ENCODE peak calls at places on chromosomes 6 and 20, in eight cellular contexts. One of them, this sample, is unnamed.
A peak's percentile ranks its signal among the peaks of the same experiment; 100 is the strongest.

GRCh38 chr6:3913077-3913957 is 64.1 kb downstream of the FAM50B start:
- DNase-seq in H1: no peak
- DNase-seq in right lobe of liver: no peak
- DNase-seq in uterus: peak; percentile 92
- DNase-seq in adrenal gland: peak; percentile 44
- DNase-seq in Peyer's patch: no peak
- DNase-seq in A549: peak; percentile 92
- DNase-seq in stomach: peak; percentile 77
- DNase-seq in this sample: peak; percentile 47

GRCh38 chr20:5504061-5504739 is 187.4 kb upstream of the PROKR2 start:
- DNase-seq in H1: no peak
- DNase-seq in right lobe of liver: no peak
- DNase-seq in uterus: peak; percentile 22
- DNase-seq in adrenal gland: peak; percentile 67
- DNase-seq in Peyer's patch: no peak
- DNase-seq in A549: no peak
- DNase-seq in stomach: no peak
- DNase-seq in this sample: peak; percentile 77

GRCh38 chr6:52994031-52994788 is 874 bp downstream of the GSTA4 start:
- DNase-seq in H1: no peak
- DNase-seq in right lobe of liver: no peak
- DNase-seq in uterus: peak; percentile 35
- DNase-seq in adrenal gland: peak; percentile 46
- DNase-seq in Peyer's patch: no peak
- DNase-seq in A549: peak; percentile 7
- DNase-seq in stomach: no peak
- DNase-seq in this sample: peak; percentile 57

GRCh38 chr20:41369673-41370072 is 3.1 kb upstream of the EMILIN3 start:
- DNase-seq in H1: no peak
- DNase-seq in right lobe of liver: no peak
- DNase-seq in uterus: no peak
- DNase-seq in adrenal gland: no peak
- DNase-seq in Peyer's patch: no peak
- DNase-seq in A549: no peak
- DNase-seq in stomach: no peak
- DNase-seq in this sample: no peak

GRCh38 chr6:107819976-107820551 is 4.0 kb downstream of the SCML4 start:
- DNase-seq in H1: no peak
- DNase-seq in right lobe of liver: no peak
- DNase-seq in uterus: no peak
- DNase-seq in adrenal gland: no peak
- DNase-seq in Peyer's patch: peak; percentile 41
- DNase-seq in A549: no peak
- DNase-seq in stomach: no peak
- DNase-seq in this sample: no peak

GRCh38 chr6:3259491-3259958 is 778 bp downstream of the PSMG4 start:
- DNase-seq in H1: no peak
- DNase-seq in right lobe of liver: peak; percentile 72
- DNase-seq in uterus: no peak
- DNase-seq in adrenal gland: peak; percentile 64
- DNase-seq in Peyer's patch: no peak
- DNase-seq in A549: peak; percentile 40
- DNase-seq in stomach: peak; percentile 54
- DNase-seq in this sample: peak; percentile 57

GRCh38 chr6:157013649-157014365 is 236.6 kb downstream of the ARID1B start:
- DNase-seq in H1: no peak
- DNase-seq in right lobe of liver: no peak
- DNase-seq in uterus: no peak
- DNase-seq in adrenal gland: no peak
- DNase-seq in Peyer's patch: no peak
- DNase-seq in A549: no peak
- DNase-seq in stomach: no peak
- DNase-seq in this sample: no peak

GRCh38 chr20:35106827-35107380 is 14.3 kb upstream of the TRPC4AP start:
- DNase-seq in H1: no peak
- DNase-seq in right lobe of liver: no peak
- DNase-seq in uterus: no peak
- DNase-seq in adrenal gland: no peak
- DNase-seq in Peyer's patch: no peak
- DNase-seq in A549: no peak
- DNase-seq in stomach: no peak
- DNase-seq in this sample: no peak

GRCh38 chr6:137157601-137158000 is 15.8 kb downstream of the IL22RA2 start:
- DNase-seq in H1: no peak
- DNase-seq in right lobe of liver: no peak
- DNase-seq in uterus: no peak
- DNase-seq in adrenal gland: no peak
- DNase-seq in Peyer's patch: no peak
- DNase-seq in A549: no peak
- DNase-seq in stomach: no peak
- DNase-seq in this sample: no peak

GRCh38 chr20:12956303-12956702 is 52.5 kb upstream of the SPTLC3 start:
- DNase-seq in H1: no peak
- DNase-seq in right lobe of liver: no peak
- DNase-seq in uterus: no peak
- DNase-seq in adrenal gland: no peak
- DNase-seq in Peyer's patch: no peak
- DNase-seq in A549: no peak
- DNase-seq in stomach: no peak
- DNase-seq in this sample: no peak

GRCh38 chr6:20892365-20892764 is 358.1 kb downstream of the CDKAL1 start:
- DNase-seq in H1: no peak
- DNase-seq in right lobe of liver: no peak
- DNase-seq in uterus: no peak
- DNase-seq in adrenal gland: no peak
- DNase-seq in Peyer's patch: no peak
- DNase-seq in A549: no peak
- DNase-seq in stomach: no peak
- DNase-seq in this sample: no peak

GRCh38 chr20:45621593-45621992 is 7.9 kb upstream of the WFDC10A start:
- DNase-seq in H1: no peak
- DNase-seq in right lobe of liver: no peak
- DNase-seq in uterus: no peak
- DNase-seq in adrenal gland: no peak
- DNase-seq in Peyer's patch: no peak
- DNase-seq in A549: no peak
- DNase-seq in stomach: no peak
- DNase-seq in this sample: no peak

GRCh38 chr20:45419188-45420091 is 3.5 kb downstream of the PIGT start:
- DNase-seq in H1: no peak
- DNase-seq in right lobe of liver: no peak
- DNase-seq in uterus: peak; percentile 76
- DNase-seq in adrenal gland: peak; percentile 85
- DNase-seq in Peyer's patch: peak; percentile 79
- DNase-seq in A549: peak; percentile 90
- DNase-seq in stomach: peak; percentile 90
- DNase-seq in this sample: no peak

GRCh38 chr6:63904844-63905243 is 269.2 kb downstream of the PHF3 start:
- DNase-seq in H1: no peak
- DNase-seq in right lobe of liver: no peak
- DNase-seq in uterus: no peak
- DNase-seq in adrenal gland: no peak
- DNase-seq in Peyer's patch: no peak
- DNase-seq in A549: no peak
- DNase-seq in stomach: no peak
- DNase-seq in this sample: no peak

GRCh38 chr20:9411833-9412232 is 102.6 kb upstream of the LAMP5 start:
- DNase-seq in H1: no peak
- DNase-seq in right lobe of liver: no peak
- DNase-seq in uterus: no peak
- DNase-seq in adrenal gland: no peak
- DNase-seq in Peyer's patch: no peak
- DNase-seq in A549: no peak
- DNase-seq in stomach: no peak
- DNase-seq in this sample: no peak

GRCh38 chr6:84773431-84774173 is 9.2 kb upstream of the TBX18 start:
- DNase-seq in H1: no peak
- DNase-seq in right lobe of liver: peak; percentile 62
- DNase-seq in uterus: no peak
- DNase-seq in adrenal gland: no peak
- DNase-seq in Peyer's patch: no peak
- DNase-seq in A549: peak; percentile 68
- DNase-seq in stomach: no peak
- DNase-seq in this sample: peak; percentile 69

GRCh38 chr6:158835616-158836221 is 16.6 kb upstream of the EZR start:
- DNase-seq in H1: no peak
- DNase-seq in right lobe of liver: peak; percentile 87
- DNase-seq in uterus: no peak
- DNase-seq in adrenal gland: no peak
- DNase-seq in Peyer's patch: no peak
- DNase-seq in A549: no peak
- DNase-seq in stomach: peak; percentile 85
- DNase-seq in this sample: no peak

GRCh38 chr6:17829905-17830304 is 123.2 kb upstream of the NUP153 start:
- DNase-seq in H1: no peak
- DNase-seq in right lobe of liver: no peak
- DNase-seq in uterus: no peak
- DNase-seq in adrenal gland: no peak
- DNase-seq in Peyer's patch: no peak
- DNase-seq in A549: no peak
- DNase-seq in stomach: no peak
- DNase-seq in this sample: no peak

GRCh38 chr20:20366896-20367680 is 816 bp upstream of the INSM1 start:
- DNase-seq in H1: no peak
- DNase-seq in right lobe of liver: no peak
- DNase-seq in uterus: no peak
- DNase-seq in adrenal gland: no peak
- DNase-seq in Peyer's patch: no peak
- DNase-seq in A549: peak; percentile 31
- DNase-seq in stomach: no peak
- DNase-seq in this sample: no peak

DNA sequence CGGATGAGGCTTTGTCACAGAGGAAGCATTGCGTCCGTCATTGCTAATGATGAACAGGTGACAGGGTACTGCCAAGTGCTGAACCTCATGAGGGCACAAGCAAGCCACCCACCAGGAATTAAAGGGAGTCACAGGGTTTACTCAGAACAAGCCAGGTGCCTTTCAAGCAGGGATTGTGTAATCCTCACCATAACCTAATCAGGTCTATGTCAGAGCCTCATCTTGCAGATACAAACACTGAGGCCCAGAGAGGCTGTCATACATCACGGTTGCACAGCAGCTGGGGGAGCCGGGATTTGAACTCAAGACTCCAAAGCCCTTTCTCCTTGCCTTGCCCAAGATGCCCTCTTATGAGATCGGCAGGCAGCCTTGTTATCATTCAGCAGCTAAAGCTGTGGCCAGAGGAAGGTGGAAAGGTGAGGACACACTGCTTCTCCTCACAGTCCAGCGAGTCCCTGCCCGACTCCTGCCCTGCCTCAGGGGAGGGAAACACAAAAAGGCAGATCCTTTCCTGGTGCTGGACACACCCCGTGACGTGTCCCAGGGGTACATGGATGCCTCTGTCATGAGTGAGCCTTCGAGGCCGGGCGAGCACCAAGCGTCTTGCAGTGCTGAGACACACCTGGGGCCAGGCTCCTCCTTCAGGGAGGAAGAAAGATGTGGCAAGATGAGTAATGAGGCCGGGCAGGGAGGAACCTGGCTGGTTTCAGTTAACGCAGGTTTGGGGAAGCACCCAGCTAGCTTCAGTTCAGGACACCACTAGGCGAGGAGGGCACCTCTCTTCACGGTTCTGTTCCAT is 214.9 kb downstream of the LY86 start:
- DNase-seq in H1: no peak
- DNase-seq in right lobe of liver: no peak
- DNase-seq in uterus: no peak
- DNase-seq in adrenal gland: no peak
- DNase-seq in Peyer's patch: peak; percentile 67
- DNase-seq in A549: peak; percentile 18
- DNase-seq in stomach: peak; percentile 60
- DNase-seq in this sample: no peak
- TF ChIP-seq POLR2A in H1: no peak
- TF ChIP-seq POLR2A in right lobe of liver: no peak
- TF ChIP-seq POLR2A in uterus: no peak
- TF ChIP-seq POLR2A in adrenal gland: no peak
- TF ChIP-seq POLR2A in Peyer's patch: no peak
- TF ChIP-seq POLR2A in A549: no peak
- TF ChIP-seq POLR2A in stomach: no peak
- TF ChIP-seq POLR2A in this sample: no peak

DNA sequence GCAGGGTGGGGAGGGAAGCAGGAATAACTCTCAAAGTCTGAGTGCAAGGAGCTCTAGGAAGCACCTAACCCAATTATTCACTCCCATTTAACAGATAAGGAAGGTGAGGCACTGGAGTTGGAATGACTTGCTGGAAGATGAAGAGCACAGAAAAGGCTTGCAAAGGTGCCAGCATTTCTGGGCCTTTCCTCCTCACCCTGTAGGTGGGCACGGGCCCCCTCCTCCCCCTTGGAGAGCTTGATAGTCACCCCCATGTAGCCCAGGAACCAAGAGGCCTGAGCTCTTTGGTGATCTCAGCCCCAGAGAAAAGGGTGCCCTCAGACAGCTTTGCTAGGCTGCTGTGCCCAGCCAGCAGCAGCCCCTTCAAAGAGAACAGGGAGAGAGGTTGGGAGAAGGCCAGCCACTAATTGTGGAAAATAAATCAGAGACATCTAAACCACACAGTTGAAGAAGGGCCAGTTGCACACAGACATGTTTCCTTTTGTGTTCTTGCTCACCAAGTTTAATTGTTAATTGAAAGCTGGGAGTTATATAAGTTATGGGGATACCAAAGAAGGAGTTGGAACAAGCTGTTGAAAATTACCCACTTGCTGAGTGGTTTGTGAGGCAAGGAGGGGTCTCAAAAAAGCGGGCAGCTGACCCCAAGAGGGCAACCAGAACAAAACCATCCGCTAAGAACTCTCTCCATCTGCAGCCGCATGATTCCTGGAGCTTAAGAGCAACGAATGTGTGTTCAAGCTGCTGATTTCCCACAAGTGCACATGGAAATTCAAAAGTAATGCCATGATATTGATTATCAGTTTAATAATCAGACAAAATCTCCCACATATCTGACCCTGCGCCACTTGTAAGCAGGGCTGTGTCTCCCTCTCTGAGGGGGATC is 77.0 kb downstream of the MRPL14 start:
- DNase-seq in H1: no peak
- DNase-seq in right lobe of liver: peak; percentile 9
- DNase-seq in uterus: peak; percentile 73
- DNase-seq in adrenal gland: no peak
- DNase-seq in Peyer's patch: no peak
- DNase-seq in A549: no peak
- DNase-seq in stomach: no peak
- DNase-seq in this sample: no peak
- H3K4me1 ChIP-seq in H1: no peaks in the 10 kb centered on the region
- H3K4me1 ChIP-seq in right lobe of liver: no peaks in the 10 kb centered on the region
- H3K4me1 ChIP-seq in uterus: no peaks in the 10 kb centered on the region
- H3K4me1 ChIP-seq in adrenal gland: peaks cover 4% of the 10 kb centered on the region
- H3K4me1 ChIP-seq in Peyer's patch: no peaks in the 10 kb centered on the region
- H3K4me1 ChIP-seq in A549: peaks cover 99% of the 10 kb centered on the region
- H3K4me1 ChIP-seq in stomach: peaks cover 57% of the 10 kb centered on the region
- H3K4me1 ChIP-seq in this sample: peaks cover 6% of the 10 kb centered on the region

GRCh38 chr6:31806470-31807272 is at the start of gene LSM2:
- DNase-seq in H1: no peak
- DNase-seq in right lobe of liver: peak; percentile 99
- DNase-seq in uterus: peak; percentile 98
- DNase-seq in adrenal gland: peak; percentile 99
- DNase-seq in Peyer's patch: peak; percentile 98
- DNase-seq in A549: peak; percentile 94
- DNase-seq in stomach: peak; percentile 99
- DNase-seq in this sample: peak; percentile 98
- TF ChIP-seq CTCF in H1: no peak
- TF ChIP-seq CTCF in right lobe of liver: no peak
- TF ChIP-seq CTCF in uterus: peak; percentile 23
- TF ChIP-seq CTCF in adrenal gland: no peak
- TF ChIP-seq CTCF in Peyer's patch: peak; percentile 44
- TF ChIP-seq CTCF in A549: peak; percentile 31
- TF ChIP-seq CTCF in stomach: peak; percentile 9
- TF ChIP-seq CTCF in this sample: no peak

GRCh38 chr6:42746452-42747400 is 823 bp upstream of the TBCC start:
- DNase-seq in H1: peak; percentile 86
- DNase-seq in right lobe of liver: peak; percentile 88
- DNase-seq in uterus: peak; percentile 89
- DNase-seq in adrenal gland: peak; percentile 77
- DNase-seq in Peyer's patch: peak; percentile 90
- DNase-seq in A549: peak; percentile 94
- DNase-seq in stomach: peak; percentile 72
- DNase-seq in this sample: peak; percentile 82
- TF ChIP-seq POLR2A in H1: peak; percentile 85
- TF ChIP-seq POLR2A in right lobe of liver: peak; percentile 76
- TF ChIP-seq POLR2A in uterus: peak; percentile 76
- TF ChIP-seq POLR2A in adrenal gland: peak; percentile 42
- TF ChIP-seq POLR2A in Peyer's patch: peak; percentile 77
- TF ChIP-seq POLR2A in A549: peak; percentile 85
- TF ChIP-seq POLR2A in stomach: no peak
- TF ChIP-seq POLR2A in this sample: peak; percentile 16

This sample was measured in testis.